ENCODE peak calls at places on chromosomes 7 and 10, in four cellular contexts. One of them, this sample, is unnamed. For H3K4me1, the result is how much of the 10 kb centered on the place peaks cover.

GRCh38 chr10:110392860-110393732 is 88.4 kb upstream of the SMNDC1 start:
- DNase-seq in K562: no peak
- DNase-seq in IMR-90: peak
- DNase-seq in GM23248: peak
- DNase-seq in this sample: peak

GRCh38 chr10:43078986-43079273 is 2.1 kb downstream of the RET start:
- DNase-seq in K562: peak
- DNase-seq in IMR-90: no peak
- DNase-seq in GM23248: peak
- DNase-seq in this sample: peak

GRCh38 chr10:64368298-64368697 is 847.1 kb downstream of the REEP3 start:
- DNase-seq in K562: no peak
- DNase-seq in IMR-90: no peak
- DNase-seq in GM23248: no peak
- DNase-seq in this sample: no peak

GRCh38 chr7:106947244-106947728 is 82.2 kb downstream of the PIK3CG start:
- DNase-seq in GM23248: peak
- DNase-seq in K562: peak
- DNase-seq in IMR-90: peak
- DNase-seq in this sample: peak

GRCh38 chr10:78774614-78774998 is 294.2 kb upstream of the ZMIZ1 start:
- DNase-seq in GM23248: no peak
- DNase-seq in K562: no peak
- DNase-seq in IMR-90: no peak
- DNase-seq in this sample: no peak

GRCh38 chr7:155129186-155129585 is 59.1 kb downstream of the HTR5A start:
- DNase-seq in GM23248: no peak
- DNase-seq in K562: no peak
- DNase-seq in IMR-90: no peak
- DNase-seq in this sample: no peak

GRCh38 chr10:34434119-34434594 is 380.9 kb downstream of the PARD3 start:
- DNase-seq in GM23248: peak
- DNase-seq in IMR-90: peak
- DNase-seq in K562: peak
- DNase-seq in this sample: no peak

GRCh38 chr7:55308186-55308929 is 56.8 kb upstream of the LANCL2 start:
- DNase-seq in K562: no peak
- DNase-seq in IMR-90: peak
- DNase-seq in GM23248: peak
- DNase-seq in this sample: no peak

GRCh38 chr7:4406288-4407058 is 275.6 kb upstream of the FOXK1 start:
- DNase-seq in K562: no peak
- DNase-seq in GM23248: no peak
- DNase-seq in IMR-90: no peak
- DNase-seq in this sample: no peak

GRCh38 chr7:145398758-145399157 is 562.9 kb upstream of the TPK1 start:
- DNase-seq in IMR-90: no peak
- DNase-seq in K562: no peak
- DNase-seq in GM23248: no peak
- DNase-seq in this sample: no peak

GRCh38 chr10:97499561-97500296 is 1.0 kb downstream of the UBTD1 start:
- DNase-seq in K562: no peak
- DNase-seq in GM23248: peak
- DNase-seq in IMR-90: peak
- DNase-seq in this sample: peak

GRCh38 chr10:12214763-12215218 is 18.8 kb downstream of the CDC123 start:
- DNase-seq in GM23248: peak
- DNase-seq in K562: peak
- DNase-seq in IMR-90: peak
- DNase-seq in this sample: peak

GRCh38 chr7:512146-512510 is 7.5 kb downstream of the PDGFA start:
- DNase-seq in IMR-90: no peak
- DNase-seq in GM23248: no peak
- DNase-seq in K562: no peak
- DNase-seq in this sample: peak

GRCh38 chr10:58048936-58049335 is 218.8 kb downstream of the IPMK start:
- DNase-seq in GM23248: peak
- DNase-seq in IMR-90: no peak
- DNase-seq in K562: no peak
- DNase-seq in this sample: no peak

GRCh38 chr10:44173558-44173894 is 211.4 kb downstream of the CXCL12 start:
- DNase-seq in K562: no peak
- DNase-seq in GM23248: peak
- DNase-seq in IMR-90: peak
- DNase-seq in this sample: no peak

DNA sequence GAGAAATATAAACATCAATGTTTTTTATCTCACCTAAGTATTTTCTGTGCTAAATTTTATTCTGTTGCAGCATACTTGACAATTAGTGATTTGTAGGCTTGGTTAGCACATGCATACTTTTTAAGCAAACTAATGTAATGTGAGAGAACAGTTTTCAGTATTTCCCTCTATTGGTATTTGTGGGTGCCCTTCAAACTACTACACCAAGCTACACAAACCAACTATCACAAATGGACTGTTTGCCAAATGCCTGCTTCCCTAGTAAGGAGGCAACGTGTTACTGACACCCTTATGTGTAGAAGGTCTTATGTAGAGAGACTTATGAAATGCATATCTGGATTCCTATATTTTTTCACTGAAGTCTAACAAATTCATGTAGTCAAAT is 98.4 kb upstream of the FZD1 start:
- DNase-seq in IMR-90: peak
- DNase-seq in GM23248: peak
- DNase-seq in K562: no peak
- DNase-seq in this sample: no peak
- H3K9ac ChIP-seq in IMR-90: no peak
- H3K9ac ChIP-seq in GM23248: no peak
- H3K9ac ChIP-seq in K562: no peak
- H3K9ac ChIP-seq in this sample: no peak

GRCh38 chr7:5695037-5695708 is 86.3 kb downstream of the RNF216 start:
- DNase-seq in K562: no peak
- DNase-seq in IMR-90: peak
- DNase-seq in GM23248: peak
- DNase-seq in this sample: no peak

GRCh38 chr7:5694221-5694754 is 87.2 kb downstream of the RNF216 start:
- DNase-seq in K562: no peak
- DNase-seq in GM23248: peak
- DNase-seq in IMR-90: peak
- DNase-seq in this sample: no peak

GRCh38 chr7:5697754-5698487 is 83.5 kb downstream of the RNF216 start:
- DNase-seq in K562: no peak
- DNase-seq in IMR-90: no peak
- DNase-seq in GM23248: no peak
- DNase-seq in this sample: no peak

GRCh38 chr7:5695709-5696345 is 85.6 kb downstream of the RNF216 start:
- DNase-seq in IMR-90: peak
- DNase-seq in K562: no peak
- DNase-seq in GM23248: peak
- DNase-seq in this sample: no peak

GRCh38 chr7:5696346-5697100 is 84.9 kb downstream of the RNF216 start:
- DNase-seq in K562: no peak
- DNase-seq in IMR-90: no peak
- DNase-seq in GM23248: no peak
- DNase-seq in this sample: no peak
- H3K4me1 ChIP-seq in K562: under half
- H3K4me1 ChIP-seq in IMR-90: half or more
- H3K4me1 ChIP-seq in GM23248: under half
- H3K4me1 ChIP-seq in this sample: under half

GRCh38 chr7:141696386-141696785 is 5.6 kb downstream of the DENND11 start:
- DNase-seq in IMR-90: no peak
- DNase-seq in GM23248: no peak
- DNase-seq in K562: no peak
- DNase-seq in this sample: peak

GRCh38 chr7:141697211-141697871 is 4.6 kb downstream of the DENND11 start:
- DNase-seq in IMR-90: peak
- DNase-seq in K562: no peak
- DNase-seq in GM23248: peak
- DNase-seq in this sample: no peak

GRCh38 chr7:141698247-141699015 is 3.5 kb downstream of the DENND11 start:
- DNase-seq in K562: no peak
- DNase-seq in IMR-90: no peak
- DNase-seq in GM23248: no peak
- DNase-seq in this sample: no peak

GRCh38 chr7:141693082-141693481 is 8.9 kb downstream of the DENND11 start:
- DNase-seq in K562: no peak
- DNase-seq in GM23248: no peak
- DNase-seq in IMR-90: no peak
- DNase-seq in this sample: no peak

GRCh38 chr7:141695803-141696289 is 6.1 kb downstream of the DENND11 start:
- DNase-seq in IMR-90: no peak
- DNase-seq in K562: no peak
- DNase-seq in GM23248: no peak
- DNase-seq in this sample: peak
- H3K27ac ChIP-seq in IMR-90: no peak
- H3K27ac ChIP-seq in K562: no peak
- H3K27ac ChIP-seq in GM23248: no peak
- H3K27ac ChIP-seq in this sample: peak

GRCh38 chr7:131235489-131236317 is 92.0 kb upstream of the MKLN1 start:
- DNase-seq in GM23248: peak
- DNase-seq in K562: no peak
- DNase-seq in IMR-90: peak
- DNase-seq in this sample: no peak
- H3K9ac ChIP-seq in GM23248: peak
- H3K9ac ChIP-seq in K562: no peak
- H3K9ac ChIP-seq in IMR-90: peak
- H3K9ac ChIP-seq in this sample: no peak

GRCh38 chr10:104340099-104340594 is 1.9 kb upstream of the ITPRIP start:
- DNase-seq in K562: peak
- DNase-seq in GM23248: no peak
- DNase-seq in IMR-90: no peak
- DNase-seq in this sample: peak
- H3K4me1 ChIP-seq in K562: under half
- H3K4me1 ChIP-seq in GM23248: under half
- H3K4me1 ChIP-seq in IMR-90: under half
- H3K4me1 ChIP-seq in this sample: under half